ENCODE peak calls at places on chromosome 18, in four cellular contexts. B is cardiac muscle cell, P is right lobe of liver, T is HT1080. Z is an unnamed sample.

GRCh38 chr18:38552729-38553411 is 987.3 kb upstream of the CELF4 start:
- DNase-seq in P (no peak), T (no peak), B (no peak), Z (no peak)

GRCh38 chr18:48975817-48976649 is 25.3 kb upstream of the SMAD7 start:
- DNase-seq in B (peak), P (peak), T (no peak), Z (peak)

GRCh38 chr18:49547701-49548100 is 14.2 kb upstream of the LIPG start:
- DNase-seq in P (no peak), T (peak), B (no peak), Z (no peak)

GRCh38 chr18:6357668-6358067 is 57.0 kb downstream of the L3MBTL4 start:
- DNase-seq in T (no peak), B (no peak), P (no peak), Z (no peak)

GRCh38 chr18:77550625-77551024 is 301.0 kb downstream of the GALR1 start:
- DNase-seq in T (no peak), P (no peak), B (no peak), Z (no peak)

GRCh38 chr18:25467226-25468065 is 115.5 kb upstream of the ZNF521 start:
- DNase-seq in B (peak), T (peak), P (no peak), Z (no peak)

GRCh38 chr18:66344227-66344626 is 259.7 kb downstream of the CDH19 start:
- DNase-seq in B (peak), P (no peak), T (no peak), Z (no peak)

GRCh38 chr18:44708451-44709083 is 27.9 kb downstream of the SETBP1 start:
- DNase-seq in T (no peak), B (no peak), P (no peak), Z (no peak)

GRCh38 chr18:9734189-9734588 is 26.1 kb downstream of the RAB31 start:
- DNase-seq in B (no peak), P (no peak), T (no peak), Z (no peak)

GRCh38 chr18:49447810-49448745 is 12.4 kb downstream of the DYM start:
- DNase-seq in T (peak), P (no peak), B (peak), Z (no peak)

GRCh38 chr18:55100817-55101457 is 141.7 kb upstream of the CCDC68 start:
- DNase-seq in B (no peak), T (peak), P (no peak), Z (no peak)